ENCODE peak calls at places on chromosomes 3 and 15, in eight cellular contexts. C is endothelial cell; D is occipital lobe; T is effector memory CD8-positive, alpha-beta T cell; O is AG20443; Y is AG04450; L is NCI-H1092; W is COR-L47. B is an unnamed sample.

GRCh38 chr3:195771651-195772300 is 40.0 kb downstream of the MUC4 start:
- DNase-seq in L (no peak), O (no peak), C (no peak), D (no peak), T (no peak), W (no peak), Y (no peak), B (no peak)

GRCh38 chr3:151798476-151798875 is 15.4 kb upstream of the AADAC start:
- DNase-seq in L (no peak), T (no peak), Y (no peak), O (no peak), C (no peak), W (no peak), D (no peak), B (no peak)

GRCh38 chr3:55167586-55168317 is 239.9 kb upstream of the LRTM1 start:
- DNase-seq in O (no peak), W (no peak), D (no peak), Y (peak; percentile 86), L (no peak), T (no peak), C (no peak), B (no peak)

GRCh38 chr3:148642616-148643015 is 55.1 kb upstream of the AGTR1 start:
- DNase-seq in T (no peak), O (no peak), Y (no peak), L (no peak), C (no peak), D (no peak), W (no peak), B (no peak)

GRCh38 chr3:834679-835078 is 258.1 kb upstream of the CNTN6 start:
- DNase-seq in O (no peak), C (no peak), L (no peak), D (no peak), Y (no peak), T (no peak), W (no peak), B (no peak)

GRCh38 chr3:189490749-189491148 is 140.4 kb upstream of the TP63 start:
- DNase-seq in W (no peak), O (no peak), C (no peak), Y (no peak), D (no peak), L (no peak), T (no peak), B (no peak)

GRCh38 chr3:52346623-52347530 is 30.8 kb downstream of the DNAH1 start:
- DNase-seq in T (no peak), L (no peak), W (no peak), Y (peak; percentile 23), O (peak; percentile 79), D (no peak), C (no peak), B (no peak)

GRCh38 chr3:152073267-152073666 is 195.5 kb upstream of the MBNL1 start:
- DNase-seq in Y (no peak), C (no peak), T (no peak), W (no peak), O (peak; percentile 61), D (no peak), L (no peak), B (no peak)

GRCh38 chr15:54850101-54850500 is 346.6 kb downstream of the RSL24D1 start:
- DNase-seq in T (no peak), D (no peak), L (no peak), C (no peak), Y (no peak), O (no peak), W (no peak), B (no peak)

GRCh38 chr15:57273366-57273765 is 102.9 kb upstream of the CGNL1 start:
- DNase-seq in C (no peak), W (no peak), T (no peak), O (no peak), L (no peak), Y (no peak), D (no peak), B (no peak)

GRCh38 chr15:77021088-77021481 is 26.2 kb downstream of the PSTPIP1 start:
- DNase-seq in D (no peak), O (no peak), Y (no peak), C (no peak), W (no peak), L (no peak), T (no peak), B (no peak)

GRCh38 chr15:77867266-77868047 is 210.1 kb downstream of the TBC1D2B start:
- DNase-seq in W (no peak), L (no peak), C (no peak), T (no peak), D (no peak), O (no peak), Y (no peak), B (no peak)

GRCh38 chr3:126858887-126859286 is 124.0 kb upstream of the PLXNA1 start:
- DNase-seq in W (peak; percentile 98), D (peak; percentile 75), Y (peak; percentile 77), O (peak; percentile 89), T (no peak), L (no peak), C (no peak), B (peak; percentile 82)

GRCh38 chr3:127568604-127569003 is 21.9 kb downstream of the TPRA1 start:
- DNase-seq in W (peak; percentile 34), Y (no peak), D (no peak), L (no peak), O (no peak), T (no peak), C (no peak), B (no peak)

GRCh38 chr15:44715142-44715796 is 4.0 kb downstream of the B2M start:
- DNase-seq in T (no peak), D (no peak), L (no peak), W (no peak), O (no peak), C (no peak), Y (no peak), B (no peak)

GRCh38 chr3:81446806-81447205 is 314.6 kb downstream of the GBE1 start:
- DNase-seq in C (no peak), T (no peak), O (no peak), L (no peak), W (no peak), Y (no peak), D (no peak), B (no peak)

GRCh38 chr3:29642393-29643033 is 361.6 kb downstream of the RBMS3 start:
- DNase-seq in O (peak; percentile 24), C (no peak), Y (peak; percentile 15), W (no peak), T (no peak), D (no peak), L (no peak), B (peak; percentile 0)

GRCh38 chr3:72065236-72065635 is 280.3 kb upstream of the PROK2 start:
- DNase-seq in L (no peak), O (no peak), W (no peak), T (no peak), C (no peak), Y (no peak), D (no peak), B (no peak)

GRCh38 chr3:135325726-135326245 is 530.7 kb downstream of the EPHB1 start:
- DNase-seq in L (no peak), Y (no peak), W (peak; percentile 50), O (no peak), C (no peak), D (no peak), T (no peak), B (peak; percentile 9)

GRCh38 chr3:57803647-57804081 is 47.6 kb downstream of the SLMAP start:
- DNase-seq in C (no peak), T (no peak), W (no peak), Y (peak; percentile 78), D (no peak), O (peak; percentile 79), L (no peak), B (no peak)

GRCh38 chr3:188006726-188007393 is 147.1 kb upstream of the LPP start:
- DNase-seq in C (no peak), O (no peak), L (peak; percentile 15), T (no peak), W (no peak), D (no peak), Y (no peak), B (peak; percentile 80)

GRCh38 chr3:101665851-101666250 is 11.1 kb downstream of the ZBTB11 start:
- DNase-seq in W (no peak), O (no peak), C (no peak), D (no peak), Y (no peak), L (no peak), T (no peak), B (no peak)

B was measured in SHP77.